ENCODE peak calls at places on chromosomes 4 and X, in six cellular contexts. A is ovary, B is adrenal gland, W is OCI-LY7, S is lung, X is DND-41. C is an unnamed sample.

GRCh38 chrX:77785400-77785745 is 643 bp downstream of the ATRX start:
- DNase-seq in X (no peak), S (no peak), B (peak; percentile 10), W (peak; percentile 20), A (peak; percentile 30), C (no peak)

GRCh38 chrX:10239611-10240064 is 82.9 kb downstream of the CLCN4 start:
- DNase-seq in B (no peak), X (no peak), S (no peak), W (no peak), A (no peak), C (no peak)

GRCh38 chrX:49284212-49284611 is 14.6 kb downstream of the PPP1R3F start:
- DNase-seq in S (no peak), W (no peak), B (no peak), A (no peak), X (no peak), C (no peak)

GRCh38 chr4:26242451-26242850 is 78.4 kb upstream of the RBPJ start:
- DNase-seq in S (no peak), X (no peak), B (no peak), W (no peak), A (no peak), C (no peak)

GRCh38 chr4:26199566-26199965 is 121.2 kb upstream of the RBPJ start:
- DNase-seq in A (no peak), S (no peak), W (no peak), B (no peak), X (no peak), C (no peak)

GRCh38 chr4:150402968-150403367 is 179.0 kb upstream of the MAB21L2 start:
- DNase-seq in W (peak; percentile 42), S (no peak), X (peak; percentile 92), B (peak; percentile 54), A (peak; percentile 15), C (peak; percentile 22)

GRCh38 chrX:115362334-115363095 is 73.0 kb downstream of the LUZP4 start:
- DNase-seq in B (no peak), S (no peak), W (no peak), A (no peak), X (no peak), C (no peak)

GRCh38 chr4:147928400-147928799 is 196.5 kb downstream of the ARHGAP10 start:
- DNase-seq in S (no peak), B (no peak), W (no peak), X (no peak), A (no peak), C (no peak)

GRCh38 chrX:72296991-72297390 is 8.7 kb downstream of the CITED1 start:
- DNase-seq in W (no peak), A (no peak), B (no peak), X (no peak), S (no peak), C (no peak)

GRCh38 chr4:39083164-39083563 is 21.1 kb downstream of the KLHL5 start:
- DNase-seq in A (no peak), S (no peak), W (no peak), B (no peak), X (no peak), C (no peak)

GRCh38 chr4:26022346-26022891 is 108.4 kb downstream of the SMIM20 start:
- DNase-seq in X (no peak), S (peak; percentile 51), W (no peak), B (no peak), A (no peak), C (no peak)

GRCh38 chr4:19438228-19438627 is 813.5 kb upstream of the SLIT2 start:
- DNase-seq in A (no peak), B (no peak), X (no peak), W (no peak), S (no peak), C (no peak)

GRCh38 chr4:106541253-106541652 is 172.7 kb upstream of the GIMD1 start:
- DNase-seq in A (no peak), B (no peak), S (no peak), X (no peak), W (no peak), C (no peak)

GRCh38 chr4:174210354-174210753 is 73.1 kb downstream of the FBXO8 start:
- DNase-seq in A (no peak), X (no peak), B (no peak), W (no peak), S (no peak), C (no peak)

GRCh38 chr4:80446664-80447063 is 111.1 kb downstream of the CFAP299 start:
- DNase-seq in A (no peak), B (no peak), S (no peak), W (no peak), X (no peak), C (no peak)

GRCh38 chr4:4395849-4396627 is 9.1 kb downstream of the NSG1 start:
- DNase-seq in S (no peak), X (no peak), B (no peak), A (no peak), W (peak; percentile 54), C (no peak)

GRCh38 chrX:110665636-110666035 is 130.0 kb downstream of the CHRDL1 start:
- DNase-seq in W (peak; percentile 0), A (no peak), X (peak; percentile 36), S (peak; percentile 63), B (peak; percentile 19), C (no peak)

GRCh38 chrX:31181377-31182038 is 109.7 kb upstream of the FTHL17 start:
- DNase-seq in B (no peak), W (no peak), S (no peak), X (no peak), A (no peak), C (no peak)

GRCh38 chrX:11408783-11409182 is 115.6 kb downstream of the AMELX start:
- DNase-seq in B (no peak), W (no peak), X (no peak), A (no peak), S (no peak), C (no peak)

GRCh38 chr4:113452868-113453620 is 308.5 kb downstream of the CAMK2D start:
- DNase-seq in B (peak; percentile 34), A (no peak), X (no peak), S (no peak), W (peak; percentile 44), C (no peak)

GRCh38 chrX:23008431-23009099 is 8.8 kb downstream of the DDX53 start:
- DNase-seq in X (no peak), W (peak; percentile 0), S (no peak), B (no peak), A (no peak), C (no peak)

GRCh38 chrX:17414839-17415238 is 39.8 kb downstream of the NHS start:
- DNase-seq in X (no peak), B (peak; percentile 27), A (peak; percentile 18), S (no peak), W (no peak), C (no peak)

GRCh38 chrX:1592128-1592862 is 891 bp downstream of the AKAP17A start:
- DNase-seq in X (no peak), W (peak; percentile 47), S (no peak), A (no peak), B (peak; percentile 47), C (peak; percentile 35)

GRCh38 chr4:2393353-2394270 is 24.8 kb downstream of the ZFYVE28 start:
- DNase-seq in W (peak; percentile 69), B (no peak), S (no peak), A (no peak), X (no peak), C (no peak)
- H3K4me3 ChIP-seq in W (peak overlapping the region; percentile 15), B (no peak overlapping the region), S (no peak overlapping the region), A (no peak overlapping the region), X (no peak overlapping the region), C (no peak overlapping the region)

GRCh38 chr4:127844605-127845116 is 36.0 kb upstream of the PLK4 start:
- DNase-seq in A (no peak), W (no peak), S (no peak), X (no peak), B (no peak), C (no peak)

GRCh38 chr4:127852661-127853060 is 28.0 kb upstream of the PLK4 start:
- DNase-seq in S (no peak), B (no peak), X (no peak), W (no peak), A (no peak), C (no peak)

GRCh38 chr4:127846765-127847164 is 33.9 kb upstream of the PLK4 start:
- DNase-seq in B (no peak), S (no peak), X (no peak), W (no peak), A (no peak), C (no peak)

GRCh38 chr4:127846061-127846460 is 34.6 kb upstream of the PLK4 start:
- DNase-seq in A (no peak), B (no peak), X (no peak), S (no peak), W (no peak), C (no peak)

DNA sequence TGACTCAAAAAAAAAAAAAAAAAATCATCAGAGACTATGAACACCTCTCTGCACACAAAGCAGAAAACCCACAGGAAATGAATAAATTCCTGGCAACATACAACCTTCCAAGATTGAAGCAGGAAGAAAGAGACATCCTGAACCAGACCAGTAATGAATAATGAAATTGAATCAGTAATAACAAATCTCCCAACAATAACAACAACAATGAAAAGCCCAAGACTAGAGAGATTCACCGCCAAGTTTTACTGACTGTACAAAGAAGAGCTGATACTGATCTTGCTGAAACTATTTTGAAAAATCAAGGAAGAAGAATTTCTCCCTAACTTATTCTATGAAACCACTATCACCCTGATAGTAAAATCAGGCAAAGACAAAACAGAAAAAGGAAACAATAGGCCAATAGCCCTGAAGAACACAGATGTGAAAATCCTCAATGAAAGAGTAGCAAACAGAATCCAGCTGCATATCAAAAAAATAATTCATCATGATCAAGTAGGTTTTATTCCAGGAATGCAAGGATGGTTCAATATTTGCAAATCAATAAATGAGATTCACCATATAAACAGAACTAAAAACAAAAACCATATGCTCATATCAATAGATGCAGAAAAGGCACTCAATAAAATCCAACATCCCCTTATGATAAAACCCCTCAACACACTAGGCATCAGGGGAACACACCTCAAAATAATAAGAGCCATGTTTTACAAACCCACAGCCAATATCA is 31.0 kb upstream of the PLK4 start:
- DNase-seq in A (no peak), W (no peak), X (no peak), S (no peak), B (no peak), C (no peak)
- H3K9me3 ChIP-seq in A (no peaks in the 10 kb centered on the region), W (peaks cover 18% of the 10 kb centered on the region), X (peaks cover 22% of the 10 kb centered on the region), S (peaks cover 8% of the 10 kb centered on the region), B (no peaks in the 10 kb centered on the region), C (no peaks in the 10 kb centered on the region)

GRCh38 chr4:156934259-156934635 is 37.4 kb downstream of the PDGFC start:
- DNase-seq in A (no peak), B (no peak), S (no peak), X (no peak), W (no peak), C (no peak)

GRCh38 chr4:156941940-156942548 is 29.6 kb downstream of the PDGFC start:
- DNase-seq in B (no peak), W (no peak), A (peak; percentile 42), X (no peak), S (peak; percentile 65), C (no peak)

GRCh38 chr4:156942991-156943390 is 28.6 kb downstream of the PDGFC start:
- DNase-seq in W (no peak), X (no peak), B (no peak), S (no peak), A (no peak), C (no peak)

GRCh38 chr4:156939151-156939550 is 32.4 kb downstream of the PDGFC start:
- DNase-seq in W (no peak), S (no peak), B (no peak), X (no peak), A (no peak), C (no peak)

GRCh38 chr4:156939801-156940200 is 31.8 kb downstream of the PDGFC start:
- DNase-seq in B (no peak), X (no peak), W (no peak), S (no peak), A (no peak), C (no peak)
- H3K27ac ChIP-seq in B (no peak overlapping the region), X (no peak overlapping the region), W (no peak overlapping the region), S (no peak overlapping the region), A (no peak overlapping the region), C (no peak overlapping the region)

GRCh38 chrX:44344194-44344593 is 722 bp upstream of the EFHC2 start:
- DNase-seq in X (no peak), S (peak; percentile 35), W (no peak), B (peak; percentile 6), A (peak; percentile 15), C (peak; percentile 64)
- H3K4me3 ChIP-seq in X (no peak overlapping the region), S (no peak overlapping the region), W (no peak overlapping the region), B (no peak overlapping the region), A (no peak overlapping the region), C (peak overlapping the region; percentile 73)